ENCODE peak calls at places on chromosomes 12 and 14, in ten cellular contexts. S, N, I, T, J, L, R, G, M and A are unnamed samples.

GRCh38 chr14:35332517-35333346 is 40.5 kb downstream of the PSMA6 start:
- DNase-seq in S (no peak), N (peak; percentile 38), I (peak; percentile 58), T (peak; percentile 47), J (no peak), L (no peak), R (no peak), G (peak; percentile 18), M (no peak), A (no peak)

GRCh38 chr14:80095623-80096022 is 115.7 kb downstream of the DIO2 start:
- DNase-seq in S (no peak), N (peak; percentile 98), I (peak; percentile 100), T (peak; percentile 87), J (peak; percentile 8), L (no peak), R (peak; percentile 81), G (no peak), M (no peak), A (no peak)

GRCh38 chr14:50333010-50333409 is 20.9 kb downstream of the DMAC2L start:
- DNase-seq in S (no peak), N (peak; percentile 87), I (peak; percentile 95), T (peak; percentile 79), J (no peak), L (no peak), R (no peak), G (no peak), M (no peak), A (no peak)

GRCh38 chr14:104689620-104690265 is 325 bp downstream of the INF2 start:
- DNase-seq in S (no peak), N (peak; percentile 43), I (peak; percentile 21), T (peak; percentile 53), J (no peak), L (no peak), R (no peak), G (no peak), M (no peak), A (no peak)

GRCh38 chr12:59452259-59452658 is 143.6 kb upstream of the SLC16A7 start:
- DNase-seq in S (no peak), N (peak; percentile 94), I (peak; percentile 39), T (peak; percentile 77), J (no peak), L (no peak), R (peak; percentile 25), G (no peak), M (no peak), A (no peak)

GRCh38 chr14:39246618-39247017 is 12.9 kb downstream of the MIA2 start:
- DNase-seq in S (no peak), N (no peak), I (no peak), T (no peak), J (no peak), L (no peak), R (no peak), G (no peak), M (no peak), A (no peak)

GRCh38 chr12:45674181-45674580 is 55.3 kb upstream of the ARID2 start:
- DNase-seq in S (no peak), N (peak; percentile 35), I (no peak), T (peak; percentile 6), J (no peak), L (no peak), R (no peak), G (no peak), M (no peak), A (no peak)

GRCh38 chr12:53224268-53224896 is 7.6 kb downstream of the RARG start:
- DNase-seq in S (no peak), N (peak; percentile 41), I (no peak), T (peak; percentile 42), J (no peak), L (no peak), R (no peak), G (no peak), M (peak; percentile 54), A (no peak)

GRCh38 chr14:104221071-104221625 is 82.8 kb downstream of the KIF26A start:
- DNase-seq in S (no peak), N (no peak), I (no peak), T (no peak), J (no peak), L (no peak), R (no peak), G (no peak), M (peak; percentile 29), A (no peak)

GRCh38 chr12:20305470-20305869 is 62.9 kb upstream of the PDE3A start:
- DNase-seq in S (no peak), N (peak; percentile 49), I (no peak), T (no peak), J (no peak), L (no peak), R (no peak), G (no peak), M (no peak), A (no peak)

GRCh38 chr14:105627701-105628100 is 101.3 kb downstream of the TMEM121 start:
- DNase-seq in S (no peak), N (no peak), I (no peak), T (no peak), J (no peak), L (no peak), R (no peak), G (no peak), M (no peak), A (no peak)

GRCh38 chr12:89721291-89721987 is 12.8 kb upstream of the ATP2B1 start:
- DNase-seq in S (no peak), N (no peak), I (peak; percentile 89), T (no peak), J (peak; percentile 34), L (no peak), R (no peak), G (no peak), M (no peak), A (no peak)

GRCh38 chr14:31449136-31449535 is 8.2 kb downstream of the DTD2 start:
- DNase-seq in S (no peak), N (no peak), I (no peak), T (no peak), J (no peak), L (no peak), R (no peak), G (no peak), M (no peak), A (no peak)

GRCh38 chr12:122350444-122350843 is 72.0 kb downstream of the CLIP1 start:
- DNase-seq in S (no peak), N (peak; percentile 76), I (no peak), T (peak; percentile 68), J (peak; percentile 65), L (no peak), R (no peak), G (no peak), M (no peak), A (no peak)

GRCh38 chr14:23446291-23446851 is 10.9 kb upstream of the MYH7 start:
- DNase-seq in S (no peak), N (no peak), I (no peak), T (peak; percentile 45), J (no peak), L (no peak), R (no peak), G (no peak), M (no peak), A (no peak)

GRCh38 chr12:124849382-124849781 is 14.3 kb downstream of the SCARB1 start:
- DNase-seq in S (no peak), N (no peak), I (no peak), T (no peak), J (no peak), L (no peak), R (no peak), G (no peak), M (no peak), A (no peak)